ENCODE peak calls at places on chromosomes 1 and 21, in four cellular contexts. L, S, W and F are unnamed samples.

GRCh38 chr1:2590233-2591141 is 3.9 kb downstream of the PRXL2B start:
- DNase-seq in L (no peak), S (no peak), W (peak; percentile 23), F (no peak)

GRCh38 chr1:45647248-45648021 is 23.6 kb upstream of the CCDC17 start:
- DNase-seq in L (no peak), S (no peak), W (no peak), F (no peak)

GRCh38 chr1:26358411-26359384 is 4.8 kb upstream of the CRYBG2 start:
- DNase-seq in L (peak; percentile 48), S (peak; percentile 13), W (peak; percentile 88), F (no peak)

GRCh38 chr1:247079141-247079874 is 697 bp upstream of the ZNF670 start:
- DNase-seq in L (peak; percentile 14), S (no peak), W (no peak), F (no peak)

GRCh38 chr1:103953386-103953785 is 203.7 kb downstream of the AMY1C start:
- DNase-seq in L (no peak), S (no peak), W (no peak), F (no peak)

GRCh38 chr1:113940365-113941244 is 11.5 kb downstream of the HIPK1 start:
- DNase-seq in L (no peak), S (no peak), W (no peak), F (no peak)

GRCh38 chr1:53971718-53972117 is 25.6 kb downstream of the LRRC42 start:
- DNase-seq in L (no peak), S (no peak), W (no peak), F (no peak)

GRCh38 chr1:62841587-62842169 is 57.7 kb downstream of the ATG4C start:
- DNase-seq in L (peak; percentile 59), S (no peak), W (no peak), F (peak; percentile 9)

GRCh38 chr21:44603109-44603875 is 2.9 kb downstream of the KRTAP10-7 start:
- DNase-seq in L (no peak), S (no peak), W (no peak), F (no peak)